ENCODE peak calls at places on chromosomes 2 and 18, in six cellular contexts. One of them, this sample, is unnamed. For H3K4me1, the result is how much of the 10 kb centered on the place peaks cover.

GRCh38 chr2:172196768-172197322 is 94.1 kb upstream of the DLX2 start:
- DNase-seq in colonic mucosa: no peak
- DNase-seq in right cardiac atrium: no peak
- DNase-seq in body of pancreas: peak
- DNase-seq in fibroblast of lung: peak
- DNase-seq in heart right ventricle: no peak
- DNase-seq in this sample: peak

GRCh38 chr18:62018034-62018760 is 125.4 kb upstream of the RNF152 start:
- DNase-seq in heart right ventricle: peak
- DNase-seq in right cardiac atrium: peak
- DNase-seq in colonic mucosa: peak
- DNase-seq in body of pancreas: peak
- DNase-seq in fibroblast of lung: peak
- DNase-seq in this sample: no peak

GRCh38 chr2:86213056-86213455 is 13.8 kb downstream of the MRPL35 start:
- DNase-seq in colonic mucosa: no peak
- DNase-seq in body of pancreas: no peak
- DNase-seq in fibroblast of lung: no peak
- DNase-seq in right cardiac atrium: no peak
- DNase-seq in heart right ventricle: no peak
- DNase-seq in this sample: no peak

GRCh38 chr2:232365621-232366321 is 12.8 kb upstream of the ALPP start:
- DNase-seq in body of pancreas: peak
- DNase-seq in right cardiac atrium: no peak
- DNase-seq in colonic mucosa: no peak
- DNase-seq in fibroblast of lung: peak
- DNase-seq in heart right ventricle: no peak
- DNase-seq in this sample: no peak

GRCh38 chr2:65434592-65435241 is 2.3 kb upstream of the SPRED2 start:
- DNase-seq in colonic mucosa: no peak
- DNase-seq in heart right ventricle: no peak
- DNase-seq in right cardiac atrium: no peak
- DNase-seq in body of pancreas: no peak
- DNase-seq in fibroblast of lung: no peak
- DNase-seq in this sample: no peak

GRCh38 chr2:150413890-150414289 is 73.6 kb downstream of the RND3 start:
- DNase-seq in body of pancreas: no peak
- DNase-seq in right cardiac atrium: no peak
- DNase-seq in fibroblast of lung: no peak
- DNase-seq in colonic mucosa: no peak
- DNase-seq in heart right ventricle: no peak
- DNase-seq in this sample: no peak

GRCh38 chr2:228642861-228643260 is 461.4 kb upstream of the SPHKAP start:
- DNase-seq in fibroblast of lung: no peak
- DNase-seq in colonic mucosa: no peak
- DNase-seq in body of pancreas: peak
- DNase-seq in right cardiac atrium: no peak
- DNase-seq in heart right ventricle: no peak
- DNase-seq in this sample: no peak

GRCh38 chr18:74217476-74218143 is 69.3 kb downstream of the TIMM21 start:
- DNase-seq in right cardiac atrium: no peak
- DNase-seq in body of pancreas: peak
- DNase-seq in colonic mucosa: no peak
- DNase-seq in fibroblast of lung: no peak
- DNase-seq in heart right ventricle: no peak
- DNase-seq in this sample: peak

GRCh38 chr2:38690499-38691420 is 24.8 kb downstream of the GALM start:
- DNase-seq in right cardiac atrium: no peak
- DNase-seq in body of pancreas: peak
- DNase-seq in fibroblast of lung: peak
- DNase-seq in heart right ventricle: no peak
- DNase-seq in colonic mucosa: peak
- DNase-seq in this sample: no peak

GRCh38 chr2:98828793-98829371 is 98.0 kb upstream of the MGAT4A start:
- DNase-seq in heart right ventricle: no peak
- DNase-seq in fibroblast of lung: no peak
- DNase-seq in right cardiac atrium: no peak
- DNase-seq in body of pancreas: no peak
- DNase-seq in colonic mucosa: no peak
- DNase-seq in this sample: no peak

GRCh38 chr2:150911766-150912280 is 349.8 kb downstream of the RBM43 start:
- DNase-seq in heart right ventricle: peak
- DNase-seq in colonic mucosa: peak
- DNase-seq in body of pancreas: peak
- DNase-seq in fibroblast of lung: peak
- DNase-seq in right cardiac atrium: peak
- DNase-seq in this sample: peak

GRCh38 chr2:60998628-60999545 is 18.6 kb upstream of the PEX13 start:
- DNase-seq in right cardiac atrium: no peak
- DNase-seq in colonic mucosa: no peak
- DNase-seq in heart right ventricle: no peak
- DNase-seq in fibroblast of lung: peak
- DNase-seq in body of pancreas: no peak
- DNase-seq in this sample: no peak
- H3K27ac ChIP-seq in right cardiac atrium: no peak
- H3K27ac ChIP-seq in colonic mucosa: no peak
- H3K27ac ChIP-seq in heart right ventricle: no peak
- H3K27ac ChIP-seq in fibroblast of lung: no peak
- H3K27ac ChIP-seq in body of pancreas: no peak
- H3K27ac ChIP-seq in this sample: no peak

GRCh38 chr2:233817305-233817980 is 36.9 kb downstream of the HJURP start:
- DNase-seq in fibroblast of lung: peak
- DNase-seq in colonic mucosa: no peak
- DNase-seq in right cardiac atrium: peak
- DNase-seq in heart right ventricle: no peak
- DNase-seq in body of pancreas: no peak
- DNase-seq in this sample: peak

GRCh38 chr2:233817995-233818638 is 36.2 kb downstream of the HJURP start:
- DNase-seq in right cardiac atrium: no peak
- DNase-seq in colonic mucosa: no peak
- DNase-seq in body of pancreas: no peak
- DNase-seq in heart right ventricle: no peak
- DNase-seq in fibroblast of lung: no peak
- DNase-seq in this sample: peak

GRCh38 chr2:233815861-233816260 is 37.7 kb downstream of the MROH2A start:
- DNase-seq in colonic mucosa: no peak
- DNase-seq in right cardiac atrium: no peak
- DNase-seq in fibroblast of lung: peak
- DNase-seq in heart right ventricle: no peak
- DNase-seq in body of pancreas: no peak
- DNase-seq in this sample: no peak

GRCh38 chr2:233816334-233816733 is 38.0 kb downstream of the HJURP start:
- DNase-seq in body of pancreas: no peak
- DNase-seq in fibroblast of lung: no peak
- DNase-seq in heart right ventricle: no peak
- DNase-seq in right cardiac atrium: peak
- DNase-seq in colonic mucosa: no peak
- DNase-seq in this sample: no peak

DNA sequence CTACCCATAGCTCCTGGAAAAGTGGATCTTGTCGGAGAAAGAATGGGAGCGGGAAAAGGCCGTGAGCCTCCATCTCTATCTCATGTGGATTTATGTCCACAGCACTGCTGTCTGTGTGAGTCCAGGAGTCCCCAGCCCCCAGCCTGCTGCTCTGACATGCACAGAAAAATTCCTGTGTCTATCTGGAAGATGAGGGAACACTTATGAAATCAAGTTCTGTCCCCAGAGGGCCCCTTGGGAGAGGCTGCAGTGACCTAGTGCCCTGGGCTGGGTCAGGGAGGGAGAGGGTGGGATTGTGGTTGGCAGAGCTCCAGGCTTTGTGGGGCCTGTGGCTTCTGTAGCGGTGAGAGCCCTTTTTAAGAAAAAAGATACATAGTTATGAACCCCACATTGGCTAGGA is 37.6 kb downstream of the HJURP start:
- DNase-seq in colonic mucosa: no peak
- DNase-seq in body of pancreas: no peak
- DNase-seq in right cardiac atrium: peak
- DNase-seq in fibroblast of lung: no peak
- DNase-seq in heart right ventricle: peak
- DNase-seq in this sample: peak
- H3K4me1 ChIP-seq in colonic mucosa: under half
- H3K4me1 ChIP-seq in body of pancreas: under half
- H3K4me1 ChIP-seq in right cardiac atrium: under half
- H3K4me1 ChIP-seq in fibroblast of lung: under half
- H3K4me1 ChIP-seq in heart right ventricle: under half
- H3K4me1 ChIP-seq in this sample: under half

DNA sequence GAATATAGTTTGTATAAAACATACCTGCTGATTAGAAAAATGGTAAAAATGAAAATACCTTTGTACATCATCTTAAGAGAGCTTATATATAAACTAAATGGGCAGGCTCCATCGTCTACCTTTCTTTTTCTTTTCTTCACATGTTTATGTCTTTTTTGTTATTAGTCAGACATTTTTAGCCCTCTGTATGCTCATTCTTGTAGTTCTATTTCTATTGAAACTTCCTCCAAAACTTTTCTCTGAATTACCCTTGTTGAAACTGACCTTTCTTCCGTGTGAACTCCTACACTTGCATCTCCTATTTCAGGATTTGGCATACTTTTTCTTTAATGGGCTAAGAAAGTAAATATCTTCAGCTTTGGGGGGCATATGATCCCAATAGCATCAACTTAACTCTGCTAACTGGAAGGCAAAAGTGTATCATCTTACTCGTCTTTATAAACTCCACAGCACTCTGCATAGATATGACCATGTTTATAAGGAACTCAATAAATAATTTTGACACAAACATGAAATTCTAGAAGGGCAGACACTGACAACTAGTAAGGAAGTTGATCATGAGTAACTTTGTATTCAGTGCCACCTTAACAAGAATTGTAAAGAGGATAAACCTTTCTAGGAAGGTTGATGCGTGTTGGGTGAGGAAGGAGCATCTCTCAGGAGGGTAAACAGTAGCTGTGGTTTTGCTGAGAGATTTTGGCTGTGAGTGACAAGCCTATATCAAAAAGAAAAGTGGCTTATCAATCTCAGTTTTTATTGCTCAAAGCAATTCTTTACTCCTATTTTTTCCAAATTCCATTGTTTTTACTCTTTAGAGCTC is 127.6 kb downstream of the PIK3C3 start:
- DNase-seq in right cardiac atrium: no peak
- DNase-seq in fibroblast of lung: no peak
- DNase-seq in body of pancreas: no peak
- DNase-seq in colonic mucosa: no peak
- DNase-seq in heart right ventricle: no peak
- DNase-seq in this sample: no peak
- H3K4me3 ChIP-seq in right cardiac atrium: no peak
- H3K4me3 ChIP-seq in fibroblast of lung: no peak
- H3K4me3 ChIP-seq in body of pancreas: no peak
- H3K4me3 ChIP-seq in colonic mucosa: no peak
- H3K4me3 ChIP-seq in heart right ventricle: no peak
- H3K4me3 ChIP-seq in this sample: no peak

DNA sequence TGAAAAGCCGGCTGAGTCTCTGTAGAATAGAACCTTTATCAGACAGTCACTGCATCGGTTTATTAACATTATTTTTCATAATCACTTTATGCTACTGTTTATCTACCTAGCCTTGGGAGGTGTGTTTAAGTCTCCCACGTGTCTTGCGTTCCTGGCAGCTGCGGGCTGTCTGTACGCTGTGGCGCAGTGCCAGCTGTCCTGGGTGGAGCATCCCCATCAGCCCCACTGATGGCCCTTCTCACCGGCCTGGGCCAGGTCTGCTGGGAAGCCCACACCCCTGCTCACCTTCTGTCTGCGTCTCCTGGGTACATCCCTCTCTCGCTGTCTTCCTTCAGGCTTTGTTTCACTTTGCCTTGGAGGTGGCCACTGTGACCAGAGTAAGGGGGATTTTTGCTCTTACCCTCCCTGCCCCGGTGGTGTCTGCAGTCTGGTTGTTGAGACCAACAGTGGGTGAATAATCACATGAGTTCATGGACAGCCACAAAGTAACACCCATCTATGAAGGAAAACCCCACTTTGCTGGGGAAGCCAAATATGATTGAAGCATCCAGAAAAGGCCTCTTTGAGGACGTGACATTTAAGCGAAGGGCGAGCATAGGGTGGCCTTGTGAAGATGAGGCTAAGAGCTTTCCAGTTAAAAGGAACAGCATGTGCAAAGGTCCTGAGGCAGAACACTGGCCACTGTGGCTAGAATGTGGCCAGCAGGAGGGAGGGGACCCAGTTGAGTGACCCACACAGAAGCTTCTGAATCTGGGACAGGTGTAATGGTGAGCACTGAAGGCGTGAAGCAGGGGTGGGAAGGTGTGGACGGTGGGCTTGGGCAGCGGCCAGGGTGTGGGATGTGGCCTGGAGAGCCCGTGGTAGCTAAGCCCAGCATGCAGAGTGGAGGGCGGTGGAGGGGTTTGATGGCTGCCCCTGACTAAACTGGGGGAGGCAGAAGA is 41.7 kb downstream of the RAMP1 start:
- DNase-seq in body of pancreas: no peak
- DNase-seq in heart right ventricle: no peak
- DNase-seq in fibroblast of lung: no peak
- DNase-seq in right cardiac atrium: peak
- DNase-seq in colonic mucosa: no peak
- DNase-seq in this sample: no peak
- H3K27ac ChIP-seq in body of pancreas: no peak
- H3K27ac ChIP-seq in heart right ventricle: peak
- H3K27ac ChIP-seq in fibroblast of lung: no peak
- H3K27ac ChIP-seq in right cardiac atrium: no peak
- H3K27ac ChIP-seq in colonic mucosa: no peak
- H3K27ac ChIP-seq in this sample: peak

DNA sequence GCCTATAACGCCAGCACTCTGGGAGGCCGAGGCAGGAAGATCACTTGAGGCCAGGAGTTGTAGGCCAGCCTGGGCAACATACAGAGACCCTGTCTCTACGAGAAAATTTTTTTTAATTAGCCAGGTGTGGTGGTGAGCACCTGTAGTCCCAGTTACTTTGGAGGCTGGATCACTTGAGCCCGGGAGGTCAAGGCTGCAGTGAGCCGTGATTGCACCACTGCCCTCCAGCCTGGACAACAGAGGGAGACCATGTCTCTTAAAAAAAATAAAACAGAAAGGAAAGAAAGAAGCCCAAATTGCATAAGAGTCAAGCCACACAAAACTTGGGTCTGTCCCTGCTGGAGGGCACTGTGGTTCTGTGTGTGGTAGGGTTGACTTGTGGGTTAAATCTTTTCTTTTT is 115.3 kb downstream of the ALPK2 start:
- DNase-seq in right cardiac atrium: no peak
- DNase-seq in colonic mucosa: no peak
- DNase-seq in fibroblast of lung: no peak
- DNase-seq in body of pancreas: no peak
- DNase-seq in heart right ventricle: no peak
- DNase-seq in this sample: no peak
- H3K4me1 ChIP-seq in right cardiac atrium: under half
- H3K4me1 ChIP-seq in colonic mucosa: under half
- H3K4me1 ChIP-seq in fibroblast of lung: under half
- H3K4me1 ChIP-seq in body of pancreas: under half
- H3K4me1 ChIP-seq in heart right ventricle: under half
- H3K4me1 ChIP-seq in this sample: under half

This sample was measured in stomach.